ENCODE peak calls at places on chromosomes 5 and 9, in four cellular contexts. Q is lower lobe of right lung, S is progenitor cell of endocrine pancreas, E is AG04450. O is an unnamed sample.

GRCh38 chr5:141382469-141383294 is at the start of gene PCDHGA7:
- DNase-seq in E (no peak), S (no peak), Q (no peak), O (no peak)

GRCh38 chr9:95070549-95071021 is 246.9 kb downstream of the FANCC start:
- DNase-seq in S (no peak), Q (no peak), E (no peak), O (no peak)

GRCh38 chr5:171968512-171968911 is 37.9 kb downstream of the FBXW11 start:
- DNase-seq in Q (no peak), S (no peak), E (no peak), O (no peak)

GRCh38 chr5:86880344-86880743 is 262.6 kb downstream of the COX7C start:
- DNase-seq in S (no peak), E (no peak), Q (no peak), O (no peak)

GRCh38 chr9:101530076-101530711 is 3.5 kb upstream of the RNF20 start:
- DNase-seq in E (peak; percentile 63), Q (peak; percentile 52), S (peak; percentile 50), O (peak; percentile 43)

GRCh38 chr9:114462791-114463190 is 42.5 kb downstream of the WHRN start:
- DNase-seq in Q (no peak), S (no peak), E (no peak), O (no peak)

GRCh38 chr9:123528521-123528920 is 172.5 kb downstream of the CRB2 start:
- DNase-seq in S (no peak), E (no peak), Q (no peak), O (no peak)

GRCh38 chr9:4832786-4833579 is 40.2 kb downstream of the RCL1 start:
- DNase-seq in E (peak; percentile 85), Q (no peak), S (no peak), O (no peak)

GRCh38 chr5:174599992-174600391 is 124.4 kb upstream of the MSX2 start:
- DNase-seq in Q (no peak), E (no peak), S (no peak), O (no peak)

GRCh38 chr5:68747077-68747420 is 346.8 kb upstream of the SLC30A5 start:
- DNase-seq in S (no peak), Q (no peak), E (no peak), O (no peak)

GRCh38 chr5:68746220-68747076 is 347.4 kb upstream of the SLC30A5 start:
- DNase-seq in E (no peak), Q (no peak), S (no peak), O (no peak)

GRCh38 chr5:68749076-68749475 is 344.7 kb upstream of the SLC30A5 start:
- DNase-seq in S (no peak), Q (no peak), E (no peak), O (no peak)

GRCh38 chr5:68744196-68744595 is 349.6 kb upstream of the SLC30A5 start:
- DNase-seq in E (no peak), S (no peak), Q (no peak), O (no peak)

GRCh38 chr5:68745459-68745858 is 348.4 kb upstream of the SLC30A5 start:
- DNase-seq in Q (no peak), E (no peak), S (no peak), O (no peak)
- TF ChIP-seq CTCF in Q (peak; percentile 7), E (peak; percentile 38), S (peak; percentile 21), O (no peak)

DNA sequence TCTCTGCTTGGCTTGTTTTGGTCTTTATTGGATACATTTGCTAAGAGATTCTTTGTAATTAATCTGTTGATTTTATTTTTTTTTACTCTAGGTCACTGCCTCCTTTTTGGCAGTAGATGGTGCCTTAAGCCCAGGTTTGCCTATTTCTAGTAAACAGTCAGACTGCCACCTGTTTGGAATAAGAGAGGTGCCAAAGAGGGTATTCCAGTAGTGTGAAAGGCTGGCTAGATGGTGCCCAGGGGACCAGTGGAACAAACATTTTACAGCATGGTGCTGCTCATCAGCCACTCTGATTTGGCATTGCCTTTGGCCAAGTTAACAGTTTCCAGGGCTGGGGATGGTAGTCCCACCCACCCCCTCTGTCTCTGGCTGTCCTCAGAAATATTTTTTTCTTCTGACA is 36.7 kb upstream of the FBXL7 start:
- DNase-seq in Q (no peak), E (peak; percentile 3), S (no peak), O (no peak)
- TF ChIP-seq CTCF in Q (peak; percentile 38), E (peak; percentile 66), S (peak; percentile 61), O (no peak)

DNA sequence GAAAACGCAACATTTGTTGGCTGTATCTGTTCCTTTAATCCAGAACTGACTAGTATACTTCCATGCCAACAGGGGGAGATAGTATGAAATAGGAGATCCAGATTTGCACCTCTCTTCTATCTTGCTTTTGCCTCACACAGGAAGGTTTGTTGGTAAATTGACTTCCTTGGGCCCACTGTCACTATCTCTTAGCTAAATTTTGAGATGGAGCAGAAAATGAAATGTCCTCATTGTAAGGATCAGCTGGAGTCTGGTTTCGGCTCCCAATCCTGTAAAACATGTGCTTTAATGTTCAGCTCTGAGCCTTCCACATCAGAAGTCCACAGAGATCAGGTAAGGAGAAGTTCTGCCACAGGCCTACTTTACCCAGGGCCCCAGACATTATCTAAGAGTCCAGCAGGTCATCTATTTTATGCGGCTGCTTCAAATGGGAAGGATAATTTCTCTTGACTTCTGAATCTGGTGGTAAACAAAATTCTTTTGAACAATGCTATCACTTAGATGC is 176.8 kb downstream of the FER start:
- DNase-seq in Q (no peak), E (no peak), S (no peak), O (no peak)
- TF ChIP-seq CTCF in Q (no peak), E (peak; percentile 16), S (peak; percentile 24), O (no peak)

GRCh38 chr9:32069169-32069813 is 315.2 kb upstream of the ACO1 start:
- DNase-seq in Q (no peak), S (no peak), E (no peak), O (no peak)
- TF ChIP-seq CTCF in Q (no peak), S (peak; percentile 48), E (no peak), O (peak; percentile 26)

DNA sequence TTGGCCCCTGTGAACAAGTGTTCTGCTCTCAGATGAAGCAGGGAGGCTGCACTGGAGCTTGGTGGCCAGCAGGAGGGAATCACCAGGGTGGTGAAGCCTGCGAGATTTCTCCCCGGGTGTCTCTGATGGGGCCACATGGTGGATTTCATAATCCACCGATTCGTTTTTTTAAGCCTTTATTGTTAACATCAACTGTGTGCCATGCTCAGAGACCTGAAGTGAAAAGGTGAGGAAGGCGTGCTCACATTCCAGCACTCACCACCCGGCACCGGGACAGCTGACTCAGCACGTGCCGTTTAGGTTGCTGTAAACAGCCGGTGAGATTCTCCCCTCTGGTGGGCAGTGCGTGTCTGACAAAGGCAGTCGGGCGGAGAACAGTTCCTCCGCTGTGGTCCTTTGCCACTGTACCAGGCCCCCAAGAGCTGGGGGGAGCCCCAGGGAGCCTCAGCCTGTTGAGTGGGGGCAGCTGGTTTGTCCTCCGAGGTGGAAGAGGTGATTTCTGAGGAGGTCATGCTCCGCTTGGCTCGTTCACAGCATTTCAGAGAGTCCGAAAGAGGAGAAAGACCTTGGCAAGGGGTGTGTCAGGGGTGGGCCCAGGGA is 12.7 kb upstream of the AHRR start:
- DNase-seq in E (no peak), Q (no peak), S (no peak), O (no peak)
- TF ChIP-seq CTCF in E (peak; percentile 67), Q (no peak), S (peak; percentile 33), O (no peak)

DNA sequence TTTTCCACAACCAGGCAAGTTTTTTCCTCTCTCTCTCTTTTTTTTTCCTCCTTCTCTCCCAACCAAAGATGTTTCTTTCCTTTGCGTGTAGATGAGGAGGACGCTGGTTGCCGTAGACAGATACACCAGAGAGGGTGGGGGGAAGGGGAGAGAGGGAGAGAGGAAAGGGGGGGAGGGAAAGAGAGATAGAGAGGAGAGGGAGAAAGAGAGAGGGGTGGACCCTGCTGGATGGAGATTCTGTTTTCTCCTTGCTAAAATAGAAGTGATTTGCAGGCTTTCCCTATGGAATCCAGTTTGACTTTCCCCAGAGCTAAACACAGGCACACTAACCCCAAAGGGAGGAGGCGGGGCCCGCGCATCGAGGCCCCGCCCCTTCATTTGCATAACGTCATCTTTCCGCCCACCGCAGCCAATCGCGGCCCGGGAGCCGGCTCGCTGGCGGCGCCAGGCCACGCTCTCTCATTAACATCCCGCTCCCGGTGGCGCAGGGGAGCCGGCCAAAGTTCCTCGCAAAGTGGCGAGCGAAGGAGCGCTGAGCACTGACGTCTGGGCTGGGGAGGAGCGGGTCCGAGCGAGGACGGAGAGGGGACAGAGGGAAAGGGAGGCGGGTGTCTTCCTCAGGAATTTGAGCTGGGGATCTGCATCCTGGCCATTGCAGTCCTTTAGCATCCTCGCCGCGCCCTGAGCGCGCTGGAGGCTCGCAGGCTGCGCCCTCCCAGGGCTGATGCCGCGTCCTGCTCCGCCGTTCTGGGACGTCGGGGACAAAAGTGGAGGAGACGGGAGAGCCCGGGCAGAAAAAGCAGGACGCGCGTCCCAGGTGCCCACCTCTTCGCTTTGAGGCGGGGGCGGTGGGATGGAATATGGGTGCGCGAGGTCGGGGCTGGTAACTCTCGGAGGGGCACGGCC is 559 bp upstream of the EBF1 start:
- DNase-seq in S (peak; percentile 86), Q (peak; percentile 85), E (peak; percentile 68), O (peak; percentile 66)
- TF ChIP-seq CTCF in S (no peak), Q (no peak), E (no peak), O (no peak)

GRCh38 chr5:134515801-134516200 is 9.7 kb upstream of the JADE2 start:
- DNase-seq in E (no peak), S (no peak), Q (no peak), O (no peak)
- TF ChIP-seq CTCF in E (no peak), S (no peak), Q (no peak), O (no peak)

DNA sequence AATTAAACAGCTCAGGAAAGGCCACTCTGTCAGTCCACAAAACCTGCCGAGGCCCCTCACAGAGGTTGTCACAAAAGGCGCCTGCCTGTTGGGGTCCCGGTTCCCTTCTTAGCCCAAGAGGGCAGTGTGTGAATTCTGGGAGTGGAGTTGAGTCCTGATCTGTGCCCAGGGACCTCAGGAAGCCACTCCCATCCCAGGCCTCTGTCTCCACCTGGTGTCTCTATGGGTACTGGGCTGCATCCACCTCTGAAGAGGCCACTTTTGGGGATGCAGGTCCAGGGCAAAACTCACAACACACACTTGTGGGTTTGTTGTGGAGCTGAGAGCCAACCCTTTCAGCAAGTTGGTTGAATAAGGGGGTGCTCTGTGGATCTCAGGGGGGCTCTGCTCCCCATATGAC is 74.3 kb upstream of the STXBP1 start:
- DNase-seq in S (no peak), Q (no peak), E (no peak), O (no peak)
- TF ChIP-seq CTCF in S (no peak), Q (no peak), E (peak; percentile 43), O (no peak)